ENCODE peak calls at places on chromosomes 5 and 9, in ten cellular contexts. G is ovary, W is GM13977, T is PC-9, C is epithelial cell of esophagus, L is astrocyte of the spinal cord, B is nephron progenitor cell, D is RWPE1, M is AG10803, J is GM20000. X is an unnamed sample.

GRCh38 chr5:107618233-107618632 is 52.5 kb downstream of the EFNA5 start:
- DNase-seq in T (no peak), J (no peak), L (no peak), W (no peak), B (no peak), M (no peak), C (peak), D (peak), G (no peak), X (no peak)

GRCh38 chr9:136572003-136572595 is 26.3 kb upstream of the NOTCH1 start:
- DNase-seq in L (peak), J (no peak), T (no peak), G (no peak), W (no peak), M (peak), C (peak), D (no peak), B (peak), X (no peak)

GRCh38 chr9:137085918-137086530 is 761 bp upstream of the MAN1B1 start:
- DNase-seq in M (peak), W (no peak), L (peak), D (peak), G (peak), J (peak), C (peak), T (peak), B (peak), X (no peak)

GRCh38 chr9:114850871-114851270 is 45.0 kb upstream of the TNFSF15 start:
- DNase-seq in D (no peak), L (peak), W (no peak), C (no peak), T (no peak), J (no peak), G (no peak), M (no peak), B (no peak), X (no peak)

GRCh38 chr5:67581203-67581602 is 384.6 kb upstream of the CD180 start:
- DNase-seq in D (peak), L (peak), C (peak), G (no peak), M (peak), J (no peak), W (no peak), B (no peak), T (no peak), X (no peak)

GRCh38 chr9:14770592-14770991 is 48.1 kb upstream of the CER1 start:
- DNase-seq in G (no peak), W (no peak), B (no peak), D (no peak), M (no peak), J (no peak), C (no peak), L (no peak), T (no peak), X (no peak)

GRCh38 chr5:149913449-149914419 is 30.9 kb downstream of the PDE6A start:
- DNase-seq in G (no peak), B (no peak), W (no peak), C (peak), J (no peak), D (no peak), L (no peak), M (no peak), T (no peak), X (no peak)

GRCh38 chr9:74771262-74771585 is 116.5 kb downstream of the TRPM6 start:
- DNase-seq in W (no peak), M (no peak), J (no peak), D (no peak), L (no peak), T (no peak), G (no peak), B (no peak), C (no peak), X (no peak)

GRCh38 chr5:178437296-178438075 is 152.7 kb downstream of the COL23A1 start:
- DNase-seq in G (no peak), W (no peak), B (no peak), M (no peak), T (no peak), J (no peak), L (no peak), D (no peak), C (no peak), X (no peak)

GRCh38 chr9:71273613-71274012 is 152.2 kb upstream of the TRPM3 start:
- DNase-seq in W (no peak), B (no peak), D (no peak), T (no peak), G (no peak), L (no peak), C (no peak), J (no peak), M (no peak), X (no peak)

GRCh38 chr5:159220206-159220605 is 10.9 kb upstream of the RNF145 start:
- DNase-seq in W (no peak), D (no peak), B (no peak), T (no peak), L (no peak), C (peak), M (no peak), J (no peak), G (no peak), X (no peak)

GRCh38 chr9:111952559-111952958 is 55.9 kb downstream of the UGCG start:
- DNase-seq in G (no peak), T (no peak), B (no peak), D (peak), M (peak), L (peak), C (peak), J (no peak), W (no peak), X (no peak)

GRCh38 chr5:157245477-157245876 is 20.4 kb upstream of the CYFIP2 start:
- DNase-seq in L (peak), G (no peak), T (no peak), W (no peak), C (peak), M (no peak), J (no peak), B (no peak), D (peak), X (no peak)

GRCh38 chr5:139392678-139393496 is 2.0 kb downstream of the PROB1 start:
- DNase-seq in T (no peak), L (peak), W (peak), D (peak), C (peak), M (no peak), J (peak), G (no peak), B (peak), X (no peak)

GRCh38 chr9:128631636-128632035 is 25.0 kb downstream of the DYNC2I2 start:
- DNase-seq in J (no peak), L (no peak), D (no peak), C (no peak), M (no peak), B (no peak), G (no peak), W (no peak), T (no peak), X (no peak)

GRCh38 chr9:133777871-133778270 is 39.7 kb upstream of the SARDH start:
- DNase-seq in M (no peak), J (no peak), C (no peak), L (no peak), D (no peak), B (no peak), W (no peak), T (no peak), G (no peak), X (no peak)

GRCh38 chr5:121976979-121977378 is 15.2 kb downstream of the SRFBP1 start:
- DNase-seq in M (peak), D (no peak), W (no peak), B (no peak), T (no peak), L (peak), J (no peak), G (no peak), C (peak), X (no peak)

GRCh38 chr5:42875211-42875610 is 63.5 kb upstream of the SELENOP start:
- DNase-seq in J (no peak), L (no peak), G (no peak), T (no peak), C (no peak), D (no peak), M (no peak), W (no peak), B (no peak), X (no peak)

GRCh38 chr9:128685636-128686489 is 3.2 kb upstream of the SET start:
- DNase-seq in G (no peak), M (no peak), C (no peak), B (no peak), L (no peak), T (no peak), J (peak), W (peak), D (no peak), X (no peak)

GRCh38 chr5:179607449-179607931 is 16.0 kb downstream of the HNRNPH1 start:
- DNase-seq in M (peak), D (no peak), B (no peak), C (no peak), W (no peak), T (no peak), J (no peak), L (no peak), G (no peak), X (no peak)

GRCh38 chr5:54746346-54746745 is 228.8 kb downstream of the SNX18 start:
- DNase-seq in J (no peak), T (no peak), C (no peak), G (no peak), L (no peak), M (no peak), W (no peak), B (no peak), D (no peak), X (no peak)

GRCh38 chr5:45410304-45410995 is 285.7 kb downstream of the HCN1 start:
- DNase-seq in G (no peak), W (no peak), B (no peak), L (peak), C (no peak), D (no peak), J (no peak), M (no peak), T (no peak), X (no peak)

GRCh38 chr9:116550728-116551436 is 136.2 kb upstream of the TRIM32 start:
- DNase-seq in C (no peak), T (peak), B (no peak), W (no peak), M (peak), L (peak), D (peak), G (no peak), J (no peak), X (no peak)

GRCh38 chr5:55626805-55627204 is 85.3 kb downstream of the SLC38A9 start:
- DNase-seq in B (no peak), J (no peak), C (no peak), L (no peak), G (no peak), W (no peak), D (no peak), T (no peak), M (peak), X (no peak)

GRCh38 chr9:91770229-91770628 is 179.8 kb downstream of the ROR2 start:
- DNase-seq in T (no peak), G (no peak), D (peak), B (no peak), J (no peak), M (no peak), W (no peak), L (no peak), C (peak), X (no peak)

GRCh38 chr9:91773166-91773565 is 176.9 kb downstream of the ROR2 start:
- DNase-seq in T (no peak), L (no peak), W (no peak), C (no peak), B (no peak), D (no peak), J (no peak), G (no peak), M (peak), X (no peak)

GRCh38 chr9:91768977-91769916 is 180.8 kb downstream of the ROR2 start:
- DNase-seq in J (no peak), D (no peak), C (no peak), M (no peak), T (no peak), G (no peak), L (no peak), B (no peak), W (no peak), X (no peak)

GRCh38 chr9:91771864-91772263 is 178.2 kb downstream of the ROR2 start:
- DNase-seq in W (no peak), C (peak), L (no peak), D (no peak), J (no peak), T (no peak), B (no peak), M (peak), G (no peak), X (no peak)

DNA sequence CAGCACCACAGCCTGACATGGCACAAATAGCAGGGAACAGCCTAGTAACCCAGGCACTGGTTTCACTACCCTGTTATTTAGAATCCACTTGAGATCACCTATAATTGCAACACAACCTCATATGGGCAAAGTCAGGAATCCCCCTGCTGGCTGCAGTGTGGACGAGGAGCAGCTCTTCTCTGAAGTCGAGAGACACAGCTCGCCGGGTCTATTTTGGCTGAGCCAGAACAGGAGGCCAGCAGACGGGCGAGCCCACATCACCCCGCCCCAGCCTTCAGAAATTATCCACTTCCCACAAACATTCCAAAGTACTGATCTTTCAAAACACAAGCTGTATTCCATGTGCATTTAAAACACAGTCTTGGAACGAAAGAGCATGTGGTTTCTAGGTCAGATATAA is 179.0 kb downstream of the ROR2 start:
- DNase-seq in L (peak), C (peak), D (peak), G (peak), J (no peak), T (no peak), B (no peak), M (peak), W (no peak), X (no peak)
- TF ChIP-seq CTCF in L (peak), C (peak), D (peak), G (peak), J (no peak), T (no peak), B (no peak), M (peak), W (no peak), X (no peak)

DNA sequence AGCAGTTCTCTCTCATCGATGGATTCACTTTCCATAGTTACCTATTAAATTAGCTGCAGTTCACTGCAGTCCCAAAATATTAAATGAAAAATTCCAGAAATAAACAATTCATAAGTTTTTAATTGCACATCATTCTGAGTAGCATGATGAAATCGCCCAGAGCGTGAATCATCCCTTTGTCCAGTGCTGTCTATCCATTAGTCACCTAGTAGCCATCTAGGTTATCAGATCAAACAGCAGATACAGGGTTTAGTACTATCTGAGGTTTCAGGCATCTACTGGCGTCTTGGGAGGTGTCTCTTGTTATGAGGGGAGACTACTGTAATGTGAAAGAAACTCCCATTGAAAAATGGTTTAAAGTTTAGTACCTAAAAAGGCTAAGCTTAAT is 190.1 kb downstream of the ARHGAP26 start:
- DNase-seq in C (peak), J (no peak), T (peak), G (no peak), L (peak), M (peak), W (no peak), D (peak), B (no peak), X (no peak)
- TF ChIP-seq CTCF in C (no peak), J (no peak), T (no peak), G (no peak), L (no peak), M (no peak), W (no peak), D (no peak), B (no peak), X (no peak)

GRCh38 chr5:65102501-65102825 is 333.7 kb downstream of the CWC27 start:
- DNase-seq in C (no peak), D (no peak), J (no peak), T (no peak), L (peak), G (peak), M (no peak), W (peak), B (no peak), X (no peak)

GRCh38 chr5:65102826-65103673 is 334.3 kb downstream of the CWC27 start:
- DNase-seq in M (peak), C (peak), B (no peak), J (peak), D (peak), W (peak), G (peak), L (peak), T (peak), X (peak)

GRCh38 chr5:65101706-65102105 is 333.0 kb downstream of the CWC27 start:
- DNase-seq in D (no peak), T (no peak), M (no peak), B (no peak), G (no peak), C (no peak), J (no peak), W (no peak), L (no peak), X (no peak)

GRCh38 chr5:65103674-65104035 is 334.9 kb downstream of the CWC27 start:
- DNase-seq in W (no peak), T (no peak), G (peak), L (no peak), M (peak), J (no peak), B (no peak), C (no peak), D (no peak), X (no peak)

DNA sequence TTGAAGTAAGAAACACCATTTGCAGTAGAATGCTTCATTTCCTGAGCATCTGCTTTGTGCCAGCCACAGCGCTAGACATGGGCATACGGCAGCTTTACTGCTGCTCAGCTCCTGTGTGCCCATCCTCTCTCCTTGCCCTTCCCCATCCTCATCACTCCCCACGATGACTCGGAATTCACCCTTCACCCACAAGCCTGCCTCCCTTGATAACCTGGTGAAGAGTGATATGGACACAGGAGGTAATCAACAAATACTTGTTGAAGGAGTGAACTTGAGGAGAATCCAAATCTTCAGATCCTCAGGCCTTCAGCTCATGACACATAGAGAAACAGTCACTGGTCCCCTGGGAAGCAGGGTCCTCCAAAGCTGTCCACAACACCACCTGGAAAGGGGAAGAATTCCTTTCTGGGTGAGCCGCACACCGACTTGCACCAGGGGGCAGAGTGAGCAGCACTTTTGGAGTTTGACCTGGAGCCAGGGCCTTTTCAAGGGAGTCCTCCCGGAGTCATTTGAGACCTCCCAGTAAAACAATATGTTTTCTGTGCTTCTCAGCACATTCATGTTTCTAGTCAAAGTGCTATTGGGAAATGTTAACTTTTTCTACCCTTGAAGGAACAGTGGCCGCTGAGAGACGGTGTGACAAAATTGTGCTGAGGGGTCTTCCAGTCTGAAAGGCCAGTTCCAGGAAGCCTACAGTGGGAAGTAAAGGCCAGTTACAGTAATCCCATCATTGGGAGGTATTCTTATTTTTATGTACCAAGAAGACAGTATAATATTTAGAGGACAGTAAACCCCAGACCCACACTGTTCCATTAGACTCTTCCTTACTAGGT is 332.3 kb downstream of the CWC27 start:
- DNase-seq in J (peak), L (peak), D (peak), W (peak), T (peak), M (peak), C (peak), B (peak), G (peak), X (peak)
- TF ChIP-seq CTCF in J (peak), L (peak), D (peak), W (peak), T (peak), M (peak), C (peak), B (peak), G (peak), X (peak)

GRCh38 chr5:162214551-162214950 is 147.0 kb downstream of the GABRG2 start:
- DNase-seq in L (no peak), W (no peak), C (no peak), J (no peak), T (no peak), B (no peak), G (no peak), M (no peak), D (no peak), X (no peak)

DNA sequence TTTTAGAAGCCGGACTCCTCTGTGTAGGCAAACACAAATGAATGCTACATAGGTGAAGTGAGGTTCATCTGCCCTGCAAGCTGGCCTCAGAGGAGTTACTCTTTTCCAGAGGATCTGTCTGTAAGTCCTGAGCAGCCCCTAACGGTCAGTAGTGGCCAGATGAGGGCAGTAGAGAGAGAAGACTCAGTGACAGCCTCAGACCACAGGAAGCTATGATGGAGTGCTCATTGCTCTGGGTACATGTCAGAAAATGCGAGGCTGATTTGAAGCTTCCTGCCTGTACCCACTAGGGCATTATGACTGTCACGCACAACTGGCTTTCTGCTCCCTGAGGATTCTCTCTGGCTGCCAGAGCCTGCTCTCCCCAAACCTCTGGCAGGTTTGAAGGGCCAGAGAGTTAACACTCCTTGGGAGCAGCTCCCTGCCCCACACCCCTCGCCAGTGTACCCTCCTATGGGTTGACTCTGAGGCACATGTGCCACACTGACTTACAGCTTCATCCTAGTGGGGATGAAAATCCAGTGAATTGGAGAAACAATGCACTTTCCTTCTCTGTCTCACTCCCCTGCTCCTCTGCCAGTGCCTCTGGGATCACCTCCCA is 141.5 kb downstream of the GABRG2 start:
- DNase-seq in C (peak), G (no peak), T (no peak), L (no peak), B (peak), M (no peak), W (peak), D (peak), J (peak), X (no peak)
- TF ChIP-seq CTCF in C (no peak), G (no peak), T (peak), L (no peak), B (peak), M (no peak), W (peak), D (no peak), J (peak), X (peak)

DNA sequence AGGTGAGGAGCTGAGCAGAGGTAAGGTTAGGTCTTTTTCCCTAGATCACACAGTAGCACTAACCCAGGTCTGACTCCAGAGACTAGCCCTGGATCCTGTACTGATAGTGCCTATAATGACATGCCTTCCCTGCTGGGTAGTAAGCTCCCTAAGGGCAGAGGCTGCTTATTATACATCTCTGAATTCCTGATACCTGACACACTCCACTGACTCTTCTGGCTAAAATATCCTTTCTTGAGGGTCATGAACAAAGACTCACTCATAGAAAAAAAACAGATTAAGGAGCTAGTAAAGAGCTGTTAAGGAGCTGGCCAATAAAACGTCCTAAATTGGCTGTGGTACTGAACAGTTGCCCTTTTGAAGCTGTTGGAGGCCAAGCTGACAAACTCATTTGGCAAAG is 149.0 kb upstream of the ITGA1 start:
- DNase-seq in D (no peak), J (no peak), M (no peak), T (no peak), G (no peak), C (peak), W (no peak), L (no peak), B (no peak), X (no peak)
- TF ChIP-seq CTCF in D (no peak), J (no peak), M (no peak), T (no peak), G (no peak), C (no peak), W (no peak), L (no peak), B (no peak), X (no peak)

GRCh38 chr5:33309780-33310345 is 130.9 kb upstream of the TARS1 start:
- DNase-seq in L (no peak), M (no peak), D (no peak), W (no peak), J (no peak), B (no peak), G (no peak), T (no peak), C (no peak), X (no peak)
- TF ChIP-seq CTCF in L (no peak), M (no peak), D (no peak), W (no peak), J (no peak), B (no peak), G (no peak), T (no peak), C (no peak), X (no peak)

GRCh38 chr9:68574150-68574549 is 33.5 kb upstream of the TMEM252 start:
- DNase-seq in W (no peak), D (no peak), L (no peak), J (no peak), T (no peak), B (no peak), G (no peak), C (no peak), M (no peak), X (no peak)
- TF ChIP-seq CTCF in W (peak), D (no peak), L (no peak), J (no peak), T (peak), B (no peak), G (no peak), C (peak), M (peak), X (peak)

X was measured in ascending aorta.